ENCODE peak calls at places on chromosomes 4 and X, in six cellular contexts. U is hepatic stellate cell; Z is AG04450; X is CD4-positive, alpha-beta T cell; B is coronary artery; G is ovary. S is an unnamed sample.

GRCh38 chr4:10094841-10095240 is 21.8 kb downstream of the WDR1 start:
- DNase-seq in U (no peak), Z (no peak), X (no peak), B (no peak), G (no peak), S (no peak)

GRCh38 chr4:184347251-184348239 is 126.8 kb downstream of the IRF2 start:
- DNase-seq in U (no peak), Z (no peak), X (no peak), B (no peak), G (no peak), S (no peak)

GRCh38 chrX:46703980-46704379 is 54.9 kb downstream of the SLC9A7 start:
- DNase-seq in U (no peak), Z (no peak), X (no peak), B (no peak), G (no peak), S (no peak)

GRCh38 chrX:25020391-25021131 is 4.8 kb upstream of the ARX start:
- DNase-seq in U (peak), Z (no peak), X (no peak), B (no peak), G (peak), S (no peak)

GRCh38 chr4:39950861-39951481 is 26.7 kb downstream of the PDS5A start:
- DNase-seq in U (no peak), Z (no peak), X (no peak), B (no peak), G (no peak), S (no peak)

GRCh38 chrX:136166221-136166855 is 19.0 kb downstream of the FHL1 start:
- DNase-seq in U (no peak), Z (no peak), X (no peak), B (no peak), G (no peak), S (peak)

GRCh38 chr4:126697748-126698147 is 935.0 kb upstream of the INTU start:
- DNase-seq in U (no peak), Z (peak), X (no peak), B (no peak), G (no peak), S (no peak)

GRCh38 chrX:153600032-153600373 is 1.1 kb upstream of the CCNQ start:
- DNase-seq in U (no peak), Z (no peak), X (no peak), B (no peak), G (no peak), S (no peak)

GRCh38 chr4:22170353-22170752 is 221.8 kb upstream of the KCNIP4 start:
- DNase-seq in U (no peak), Z (no peak), X (no peak), B (no peak), G (no peak), S (peak)